ENCODE peak calls at places on chromosomes 7 and 10, in five cellular contexts. R is fibroblast of the aortic adventitia, Y is AG10803, E is cardiac muscle cell, O is IMR-90. T is an unnamed sample.

GRCh38 chr7:50832744-50833143 is 50.0 kb upstream of the GRB10 start:
- DNase-seq in O (peak), Y (peak), E (no peak), R (peak), T (peak)

GRCh38 chr10:42574336-42574735 is 64.0 kb downstream of the ZNF33B start:
- DNase-seq in Y (no peak), R (no peak), E (no peak), O (no peak), T (no peak)

GRCh38 chr7:32680259-32681173 is 185.2 kb downstream of the AVL9 start:
- DNase-seq in Y (peak), R (peak), E (no peak), O (peak), T (peak)

GRCh38 chr10:103472005-103472404 is 7.0 kb downstream of the CALHM3 start:
- DNase-seq in O (no peak), Y (no peak), R (no peak), E (no peak), T (no peak)

GRCh38 chr10:68989317-68989990 is 851 bp downstream of the KIFBP start:
- DNase-seq in Y (peak), R (peak), O (peak), E (no peak), T (peak)

GRCh38 chr10:127148933-127149220 is 47.5 kb downstream of the INSYN2A start:
- DNase-seq in R (peak), O (peak), E (no peak), Y (peak), T (peak)

GRCh38 chr7:138204989-138205298 is 128.7 kb downstream of the AKR1D1 start:
- DNase-seq in R (no peak), O (no peak), E (no peak), Y (no peak), T (no peak)

GRCh38 chr7:4048336-4048735 is 633.8 kb upstream of the FOXK1 start:
- DNase-seq in Y (no peak), E (no peak), O (no peak), R (no peak), T (no peak)

GRCh38 chr10:3740157-3740871 is 44.7 kb downstream of the KLF6 start:
- DNase-seq in O (peak), Y (peak), E (no peak), R (peak), T (peak)

GRCh38 chr10:70891636-70892035 is 3.3 kb upstream of the PCBD1 start:
- DNase-seq in Y (peak), E (no peak), O (no peak), R (peak), T (no peak)

GRCh38 chr7:100430450-100431285 is 1.0 kb downstream of the MEPCE start:
- DNase-seq in O (peak), Y (peak), R (no peak), E (peak), T (peak)

GRCh38 chr10:1434912-1435692 is 302.2 kb downstream of the ADARB2 start:
- DNase-seq in E (no peak), Y (no peak), R (no peak), O (no peak), T (no peak)

GRCh38 chr7:28311670-28312069 is 100.6 kb upstream of the CREB5 start:
- DNase-seq in R (no peak), E (no peak), O (no peak), Y (no peak), T (no peak)

GRCh38 chr7:105496501-105496900 is 25.6 kb downstream of the PUS7 start:
- DNase-seq in R (peak), O (peak), Y (peak), E (no peak), T (peak)

GRCh38 chr7:31398815-31399214 is 58.3 kb upstream of the NEUROD6 start:
- DNase-seq in O (no peak), R (no peak), E (no peak), Y (no peak), T (no peak)

GRCh38 chr7:23967949-23968599 is 258.1 kb downstream of the STK31 start:
- DNase-seq in R (no peak), O (no peak), Y (no peak), E (no peak), T (no peak)

GRCh38 chr10:62853710-62854109 is 37.5 kb upstream of the EGR2 start:
- DNase-seq in E (no peak), Y (no peak), O (no peak), R (no peak), T (peak)

GRCh38 chr10:61136151-61136550 is 192.2 kb upstream of the RHOBTB1 start:
- DNase-seq in E (no peak), O (peak), Y (peak), R (no peak), T (no peak)

GRCh38 chr10:108204528-108205313 is 1040.2 kb upstream of the SORCS1 start:
- DNase-seq in E (peak), O (no peak), R (peak), Y (peak), T (peak)

GRCh38 chr10:71038234-71038633 is 149.9 kb upstream of the PCBD1 start:
- DNase-seq in R (no peak), Y (no peak), E (no peak), O (no peak), T (no peak)

GRCh38 chr7:125033506-125033905 is 103.9 kb upstream of the POT1 start:
- DNase-seq in Y (no peak), E (no peak), O (no peak), R (no peak), T (no peak)

GRCh38 chr7:32048970-32049369 is 21.2 kb downstream of the PDE1C start:
- DNase-seq in E (no peak), Y (no peak), O (no peak), R (no peak), T (no peak)

GRCh38 chr7:35430547-35431153 is 176.8 kb upstream of the TBX20 start:
- DNase-seq in R (peak), Y (no peak), O (no peak), E (no peak), T (peak)

GRCh38 chr10:24694086-24694485 is 29.6 kb downstream of the ARHGAP21 start:
- DNase-seq in R (no peak), E (no peak), Y (peak), O (peak), T (peak)

GRCh38 chr10:57786850-57787750 is 480.6 kb downstream of the IPMK start:
- DNase-seq in E (no peak), R (no peak), O (no peak), Y (no peak), T (no peak)

GRCh38 chr10:75825220-75825619 is 393.8 kb downstream of the LRMDA start:
- DNase-seq in Y (no peak), R (no peak), E (no peak), O (no peak), T (no peak)

GRCh38 chr10:129397198-129397974 is 69.7 kb upstream of the MGMT start:
- DNase-seq in E (no peak), Y (no peak), O (no peak), R (no peak), T (no peak)

GRCh38 chr10:34598972-34599371 is 216.1 kb downstream of the PARD3 start:
- DNase-seq in E (no peak), O (peak), R (no peak), Y (no peak), T (no peak)

GRCh38 chr10:44279376-44279775 is 105.5 kb downstream of the CXCL12 start:
- DNase-seq in E (no peak), O (no peak), R (no peak), Y (no peak), T (no peak)

GRCh38 chr10:6647811-6648526 is 67.9 kb upstream of the PRKCQ start:
- DNase-seq in O (no peak), E (peak), Y (no peak), R (no peak), T (peak)

GRCh38 chr7:93147358-93147757 is 827 bp downstream of the SAMD9L start:
- DNase-seq in R (peak), O (peak), E (no peak), Y (peak), T (peak)

DNA sequence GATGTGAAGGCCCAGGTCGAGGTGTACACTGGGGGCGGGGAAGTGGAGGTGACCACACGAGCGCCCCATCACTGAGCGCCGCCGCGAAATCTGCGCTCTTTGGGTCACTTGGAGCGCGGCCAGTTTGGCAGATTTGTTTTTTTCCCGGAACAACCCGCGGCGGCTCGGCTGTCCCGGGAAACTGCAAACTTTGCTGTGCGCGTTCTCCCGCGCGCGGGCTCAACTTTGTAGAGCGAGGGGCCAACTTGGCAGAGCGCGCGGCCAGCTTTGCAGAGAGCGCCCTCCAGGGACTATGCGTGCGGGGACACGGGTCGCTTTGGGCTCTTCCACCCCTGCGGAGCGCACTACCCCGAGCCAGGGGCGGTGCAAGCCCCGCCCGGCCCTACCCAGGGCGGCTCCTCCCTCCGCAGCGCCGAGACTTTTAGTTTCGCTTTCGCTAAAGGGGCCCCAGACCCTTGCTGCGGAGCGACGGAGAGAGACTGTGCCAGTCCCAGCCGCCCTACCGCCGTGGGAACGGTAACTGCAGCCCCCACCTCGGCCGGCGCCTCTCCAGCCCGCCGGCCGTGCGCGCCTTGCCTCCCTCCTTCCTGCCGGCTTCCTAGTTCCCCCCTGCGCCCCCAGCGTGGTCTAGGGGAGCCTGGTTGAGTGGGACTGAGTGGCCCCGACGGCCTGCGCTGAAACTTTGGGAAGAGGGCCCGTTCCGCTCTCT is at the start of gene CASP7:
- DNase-seq in E (peak), Y (peak), O (peak), R (peak), T (peak)
- TF ChIP-seq CTCF in E (no peak), Y (no peak), O (peak), R (no peak), T (no peak)

DNA sequence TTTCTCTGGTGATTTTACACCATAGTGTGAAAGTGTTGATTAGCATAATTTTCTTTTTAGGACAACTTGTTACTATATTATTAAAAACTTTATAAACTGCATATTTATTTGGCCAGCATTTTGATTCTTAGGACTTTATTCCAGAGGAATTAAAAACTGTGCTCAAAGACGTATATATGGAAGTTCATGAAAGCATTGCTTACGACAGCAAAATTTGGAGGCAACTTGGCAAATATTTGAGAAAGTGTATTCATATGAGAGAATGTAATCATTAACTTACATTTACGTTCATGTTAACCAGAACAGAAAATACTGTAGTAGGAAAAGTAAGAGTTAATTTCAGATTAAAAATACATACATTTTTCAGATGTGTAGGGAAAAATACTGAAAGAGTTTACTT is 203.1 kb downstream of the JCAD start:
- DNase-seq in R (no peak), O (no peak), Y (no peak), E (no peak), T (no peak)
- H3K4me3 ChIP-seq in R (no peak), O (no peak), Y (no peak), E (no peak), T (no peak)

GRCh38 chr10:80166581-80167470 is 34.3 kb downstream of the PLAC9 start:
- DNase-seq in O (no peak), E (no peak), Y (no peak), R (no peak), T (no peak)

GRCh38 chr10:80161321-80162084 is 29.0 kb downstream of the PLAC9 start:
- DNase-seq in O (no peak), Y (no peak), R (no peak), E (peak), T (no peak)

GRCh38 chr10:80164596-80164995 is 32.1 kb downstream of the PLAC9 start:
- DNase-seq in Y (no peak), R (no peak), E (no peak), O (no peak), T (no peak)

GRCh38 chr10:80165173-80165572 is 32.6 kb downstream of the PLAC9 start:
- DNase-seq in R (peak), E (peak), O (peak), Y (no peak), T (peak)

GRCh38 chr10:80163741-80164341 is 31.3 kb downstream of the PLAC9 start:
- DNase-seq in Y (peak), O (peak), E (no peak), R (peak), T (peak)
- TF ChIP-seq CTCF in Y (no peak), O (no peak), E (no peak), R (no peak), T (no peak)

GRCh38 chr7:7190142-7190541 is 7.8 kb downstream of the C1GALT1 start:
- DNase-seq in R (peak), E (peak), O (peak), Y (peak), T (peak)
- H3K4me3 ChIP-seq in R (no peak), E (no peak), O (no peak), Y (no peak), T (no peak)

DNA sequence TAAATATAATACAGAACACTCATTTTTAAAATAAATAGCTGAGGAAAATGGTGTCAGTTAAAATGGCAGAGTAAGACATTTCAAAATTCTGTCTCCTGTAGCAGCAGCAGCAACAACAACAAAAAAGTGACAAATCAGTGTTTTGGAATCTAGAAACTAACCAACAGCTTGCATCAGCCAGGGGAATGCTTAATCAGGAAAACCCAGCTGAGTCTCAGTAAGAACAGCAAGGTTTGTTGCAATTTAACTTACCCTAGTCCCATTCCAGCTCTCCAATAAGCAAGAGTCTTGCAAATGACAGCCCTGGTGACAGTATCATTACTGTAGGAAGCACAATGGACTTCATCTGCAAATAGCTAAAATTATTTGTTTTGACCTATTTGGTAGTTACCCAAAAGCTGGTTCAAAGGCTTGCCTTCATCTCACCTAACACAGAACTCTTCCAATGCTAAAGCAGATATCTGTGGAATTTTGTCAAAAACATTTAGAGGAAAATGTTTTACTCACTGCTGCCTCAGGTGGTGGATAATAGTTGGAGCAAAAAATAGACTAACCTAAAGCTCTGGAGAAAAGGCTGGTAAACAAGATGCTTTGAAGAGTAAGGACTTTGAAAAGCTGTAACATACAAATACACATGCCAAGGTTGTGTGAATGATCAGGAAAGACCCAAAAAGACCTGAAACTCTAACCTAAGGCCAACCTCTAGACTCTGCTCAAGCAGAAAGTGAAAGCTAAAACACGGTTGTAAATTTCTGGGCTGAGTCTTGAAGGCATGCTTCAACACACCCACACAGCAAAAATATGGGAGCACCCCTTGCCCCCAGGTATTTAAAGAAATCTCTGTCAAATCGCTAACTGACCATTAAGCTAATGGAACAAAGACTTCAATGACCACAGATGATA is 9.9 kb upstream of the ARHGAP22 start:
- DNase-seq in E (no peak), R (peak), O (peak), Y (peak), T (peak)
- TF ChIP-seq CTCF in E (peak), R (peak), O (peak), Y (peak), T (peak)

GRCh38 chr10:27742926-27743735 is 2.5 kb downstream of the MKX start:
- DNase-seq in O (no peak), Y (peak), E (peak), R (no peak), T (no peak)
- H3K4me3 ChIP-seq in O (peak), Y (peak), E (peak), R (peak), T (peak)

GRCh38 chr10:100869399-100869798 is 43.4 kb upstream of the SLF2 start:
- DNase-seq in Y (no peak), R (no peak), O (no peak), E (no peak), T (no peak)

GRCh38 chr10:100873081-100873824 is 39.5 kb upstream of the SLF2 start:
- DNase-seq in Y (no peak), O (no peak), E (no peak), R (peak), T (no peak)

GRCh38 chr10:100873825-100874326 is 38.9 kb upstream of the SLF2 start:
- DNase-seq in Y (no peak), E (no peak), O (no peak), R (no peak), T (no peak)

GRCh38 chr10:100874702-100875483 is 37.9 kb upstream of the SLF2 start:
- DNase-seq in R (no peak), E (no peak), Y (no peak), O (no peak), T (no peak)

DNA sequence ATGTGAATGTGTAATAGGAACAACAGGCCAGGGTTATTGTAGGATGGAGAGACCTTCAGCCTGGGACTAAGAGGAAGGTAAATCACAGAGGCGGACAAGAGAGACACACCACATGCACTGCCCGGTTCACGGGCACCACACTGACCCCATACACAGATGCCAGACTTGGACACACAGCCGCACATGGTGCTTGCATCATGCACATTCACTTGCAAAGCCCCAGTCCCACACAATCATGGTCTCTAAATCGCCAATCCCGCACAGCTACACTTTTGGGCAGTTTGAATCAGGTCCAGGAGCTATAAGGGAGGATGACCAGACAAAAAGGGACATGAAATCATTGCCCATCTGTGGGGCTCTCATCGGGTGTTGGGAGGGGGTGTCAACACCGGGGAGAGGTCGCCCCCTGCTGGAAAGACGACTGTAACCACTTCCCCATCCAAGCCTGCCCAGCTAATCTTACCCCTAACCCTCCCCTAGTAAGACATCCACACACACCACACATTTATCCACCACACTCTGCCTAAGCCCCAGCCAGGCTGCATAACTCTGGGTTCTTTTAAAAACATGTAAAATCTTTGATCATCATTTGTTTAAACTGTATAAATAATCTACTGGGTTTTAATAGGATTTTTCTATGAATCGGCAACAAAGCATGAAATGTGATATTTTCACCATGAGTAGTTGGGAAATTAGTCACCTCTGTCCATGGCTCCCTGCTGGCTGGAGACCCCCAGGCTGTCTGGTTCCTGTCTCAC is 40.5 kb upstream of the SLF2 start:
- DNase-seq in R (peak), O (peak), Y (no peak), E (peak), T (peak)
- TF ChIP-seq CTCF in R (peak), O (peak), Y (peak), E (peak), T (peak)

GRCh38 chr7:154330318-154330717 is 278.1 kb downstream of the DPP6 start:
- DNase-seq in Y (no peak), E (no peak), O (no peak), R (no peak), T (no peak)
- H3K4me3 ChIP-seq in Y (no peak), E (no peak), O (no peak), R (no peak), T (no peak)

GRCh38 chr10:80078448-80079311 is at the start of gene TMEM254:
- DNase-seq in Y (peak), R (peak), O (peak), E (peak), T (peak)
- TF ChIP-seq CTCF in Y (no peak), R (no peak), O (no peak), E (no peak), T (no peak)

GRCh38 chr7:158037211-158037610 is 550.4 kb downstream of the PTPRN2 start:
- DNase-seq in O (no peak), Y (no peak), E (no peak), R (no peak), T (no peak)

GRCh38 chr7:158042156-158042880 is 545.3 kb downstream of the PTPRN2 start:
- DNase-seq in E (no peak), O (no peak), R (no peak), Y (no peak), T (no peak)

GRCh38 chr7:158035343-158035742 is 552.3 kb downstream of the PTPRN2 start:
- DNase-seq in Y (no peak), R (no peak), O (no peak), E (no peak), T (no peak)

GRCh38 chr7:158040199-158040598 is 547.4 kb downstream of the PTPRN2 start:
- DNase-seq in E (no peak), O (no peak), R (no peak), Y (no peak), T (no peak)

GRCh38 chr7:158039270-158039669 is 548.4 kb downstream of the PTPRN2 start:
- DNase-seq in Y (no peak), E (no peak), O (no peak), R (no peak), T (no peak)
- H3K4me3 ChIP-seq in Y (no peak), E (no peak), O (no peak), R (no peak), T (no peak)

T was measured in fibroblast of mammary gland.